ENCODE peak calls at places on chromosomes 6 and 20, in seven cellular contexts. U is Peyer's patch, D is stomach, P is spleen, F is heart left ventricle, Y is IMR-90, J is HCT116. G is an unnamed sample.

GRCh38 chr6:118709859-118710350 is 58.5 kb upstream of the CEP85L start:
- DNase-seq in U (no peak), D (peak; percentile 39), P (peak; percentile 86), F (no peak), Y (peak; percentile 86), J (no peak), G (no peak)

GRCh38 chr6:65633516-65633915 is 73.5 kb downstream of the EYS start:
- DNase-seq in U (no peak), D (no peak), P (no peak), F (no peak), Y (no peak), J (no peak), G (no peak)

GRCh38 chr6:18400831-18401446 is 13.8 kb downstream of the RNF144B start:
- DNase-seq in U (no peak), D (no peak), P (no peak), F (no peak), Y (peak; percentile 40), J (no peak), G (no peak)

GRCh38 chr6:25652007-25652515 is at the start of gene SCGN:
- DNase-seq in U (peak; percentile 64), D (peak; percentile 57), P (no peak), F (peak; percentile 62), Y (peak; percentile 36), J (no peak), G (peak; percentile 44)

GRCh38 chr6:169112483-169113320 is 140.9 kb downstream of the THBS2 start:
- DNase-seq in U (no peak), D (no peak), P (no peak), F (no peak), Y (no peak), J (no peak), G (no peak)

GRCh38 chr20:33490023-33490933 is at the start of gene CBFA2T2:
- DNase-seq in U (peak; percentile 83), D (no peak), P (no peak), F (peak; percentile 70), Y (peak; percentile 55), J (peak; percentile 28), G (peak; percentile 84)

GRCh38 chr6:33613794-33614166 is 7.3 kb upstream of the ITPR3 start:
- DNase-seq in U (no peak), D (peak; percentile 49), P (no peak), F (no peak), Y (peak; percentile 26), J (no peak), G (no peak)

GRCh38 chr6:154352898-154353585 is 3.6 kb downstream of the IPCEF1 start:
- DNase-seq in U (no peak), D (no peak), P (no peak), F (no peak), Y (no peak), J (no peak), G (no peak)

GRCh38 chr6:73513496-73513854 is 7.4 kb downstream of the EEF1A1 start:
- DNase-seq in U (no peak), D (no peak), P (no peak), F (no peak), Y (peak; percentile 51), J (no peak), G (no peak)

GRCh38 chr6:8652710-8653109 is 217.4 kb upstream of the SLC35B3 start:
- DNase-seq in U (no peak), D (no peak), P (no peak), F (no peak), Y (no peak), J (no peak), G (no peak)

GRCh38 chr6:30345852-30346251 is 896 bp downstream of the RPP21 start:
- DNase-seq in U (no peak), D (no peak), P (no peak), F (no peak), Y (no peak), J (no peak), G (no peak)

GRCh38 chr6:69289689-69290088 is 507.1 kb downstream of the LMBRD1 start:
- DNase-seq in U (no peak), D (no peak), P (no peak), F (no peak), Y (no peak), J (no peak), G (no peak)

GRCh38 chr6:117481278-117481925 is 1.1 kb upstream of the DCBLD1 start:
- DNase-seq in U (peak; percentile 59), D (peak; percentile 28), P (peak; percentile 75), F (no peak), Y (no peak), J (no peak), G (no peak)

GRCh38 chr6:117483645-117484016 is 1.2 kb downstream of the DCBLD1 start:
- DNase-seq in U (no peak), D (no peak), P (no peak), F (no peak), Y (peak; percentile 48), J (no peak), G (no peak)

GRCh38 chr6:117483004-117483644 is 650 bp downstream of the DCBLD1 start:
- DNase-seq in U (peak; percentile 85), D (peak; percentile 68), P (peak; percentile 89), F (peak; percentile 61), Y (peak; percentile 31), J (no peak), G (peak; percentile 23)

GRCh38 chr6:117481926-117482239 is 591 bp upstream of the DCBLD1 start:
- DNase-seq in U (no peak), D (no peak), P (no peak), F (no peak), Y (no peak), J (no peak), G (no peak)

DNA sequence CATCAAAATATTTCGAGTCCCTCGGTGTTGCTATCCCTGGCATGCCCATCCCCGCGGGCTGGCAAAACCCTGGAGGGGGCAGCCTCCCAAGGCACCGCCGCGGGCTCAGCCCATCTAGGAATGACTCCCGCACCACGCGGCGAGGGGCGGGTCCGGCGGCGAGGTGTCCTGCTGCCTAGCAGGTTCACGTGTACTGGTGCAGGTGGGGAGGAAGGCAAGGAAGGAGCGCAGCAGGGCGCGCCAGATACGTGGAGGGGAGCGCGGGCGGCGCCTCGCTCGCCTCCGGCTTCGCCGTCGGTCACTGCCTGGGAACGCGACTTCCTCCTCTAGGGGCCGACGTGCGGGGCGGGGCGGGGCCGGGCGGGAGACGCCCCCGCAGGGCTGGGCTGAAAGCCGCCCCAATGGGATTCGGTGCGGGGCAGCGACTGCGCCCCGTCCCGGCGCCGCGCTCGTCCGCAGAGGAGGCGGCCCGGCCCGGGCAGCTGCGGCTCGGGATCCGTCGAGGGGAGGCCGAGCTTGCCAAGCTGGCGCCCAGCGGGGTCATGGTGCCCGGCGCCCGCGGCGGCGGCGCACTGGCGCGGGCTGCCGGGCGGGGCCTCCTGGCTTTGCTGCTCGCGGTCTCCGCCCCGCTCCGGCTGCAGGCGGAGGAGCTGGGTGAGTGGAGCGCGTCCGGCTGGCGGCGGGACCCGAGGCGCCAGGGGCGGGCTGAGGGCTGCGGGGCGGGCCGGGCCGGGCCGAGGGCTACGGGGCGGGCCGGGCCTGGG is at the start of gene DCBLD1:
- DNase-seq in U (peak; percentile 92), D (peak; percentile 85), P (peak; percentile 94), F (peak; percentile 84), Y (peak; percentile 70), J (peak; percentile 78), G (peak; percentile 55)
- TF ChIP-seq POLR2A in U (peak; percentile 83), D (no peak), P (no peak), F (no peak), Y (peak; percentile 68), J (peak; percentile 59), G (no peak)

DNA sequence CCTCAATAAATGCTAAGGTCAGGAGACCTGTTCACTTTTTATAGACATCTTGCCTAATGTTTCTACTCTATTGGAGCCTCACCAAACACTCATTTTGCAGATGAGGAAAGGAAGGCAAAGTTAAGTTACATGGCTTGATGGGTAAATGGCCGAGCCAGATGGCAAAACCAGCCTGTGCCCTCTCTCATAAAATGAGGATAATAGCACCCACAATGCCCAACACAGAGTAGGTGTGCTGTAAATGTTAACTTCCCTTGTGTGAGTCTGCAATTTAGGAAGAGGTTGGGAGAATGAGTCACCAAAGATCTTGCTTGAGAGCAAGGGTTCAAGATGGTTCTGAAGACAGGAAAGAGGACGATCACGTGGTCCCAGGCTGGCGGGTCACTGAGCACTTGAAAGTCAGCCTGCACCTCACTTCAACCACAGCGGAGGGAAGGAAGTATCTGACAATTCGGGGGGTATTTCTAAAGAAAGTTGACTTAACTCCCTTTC is 3.3 kb downstream of the KCNK5 start:
- DNase-seq in U (no peak), D (no peak), P (peak; percentile 84), F (no peak), Y (no peak), J (no peak), G (no peak)
- H3K4me3 ChIP-seq in U (peak overlapping the region; percentile 78), D (peak overlapping the region; percentile 56), P (peak overlapping the region; percentile 62), F (no peak overlapping the region), Y (no peak overlapping the region), J (no peak overlapping the region), G (no peak overlapping the region)

GRCh38 chr6:152981989-152982767 is 663 bp downstream of the FBXO5 start:
- DNase-seq in U (peak; percentile 51), D (no peak), P (peak; percentile 90), F (peak; percentile 31), Y (no peak), J (no peak), G (peak; percentile 29)

GRCh38 chr6:152981219-152981618 is 1.6 kb downstream of the FBXO5 start:
- DNase-seq in U (no peak), D (no peak), P (no peak), F (no peak), Y (no peak), J (no peak), G (no peak)

GRCh38 chr6:152982768-152983636 is at the start of gene FBXO5:
- DNase-seq in U (peak; percentile 98), D (peak; percentile 97), P (peak; percentile 99), F (peak; percentile 98), Y (peak; percentile 97), J (peak; percentile 94), G (peak; percentile 97)

GRCh38 chr6:152984387-152984872 is 1.6 kb upstream of the FBXO5 start:
- DNase-seq in U (no peak), D (no peak), P (no peak), F (no peak), Y (no peak), J (no peak), G (no peak)

GRCh38 chr6:152983637-152984386 is 971 bp upstream of the FBXO5 start:
- DNase-seq in U (peak; percentile 64), D (peak; percentile 93), P (peak; percentile 98), F (peak; percentile 88), Y (peak; percentile 78), J (peak; percentile 61), G (peak; percentile 96)
- TF ChIP-seq POLR2A in U (peak; percentile 5), D (no peak), P (no peak), F (no peak), Y (peak; percentile 63), J (no peak), G (peak; percentile 3)

GRCh38 chr6:10411131-10411914 is 3.6 kb downstream of the TFAP2A start:
- DNase-seq in U (no peak), D (no peak), P (peak; percentile 76), F (no peak), Y (no peak), J (no peak), G (no peak)

GRCh38 chr6:10411915-10412164 is 3.0 kb downstream of the TFAP2A start:
- DNase-seq in U (peak; percentile 53), D (no peak), P (peak; percentile 77), F (no peak), Y (no peak), J (no peak), G (no peak)

GRCh38 chr6:10409160-10409765 is 5.6 kb downstream of the TFAP2A start:
- DNase-seq in U (no peak), D (no peak), P (no peak), F (no peak), Y (no peak), J (no peak), G (no peak)

GRCh38 chr6:10410214-10410873 is 4.5 kb downstream of the TFAP2A start:
- DNase-seq in U (no peak), D (no peak), P (no peak), F (no peak), Y (no peak), J (no peak), G (no peak)

GRCh38 chr6:10409766-10410209 is 5.1 kb downstream of the TFAP2A start:
- DNase-seq in U (no peak), D (no peak), P (no peak), F (no peak), Y (no peak), J (no peak), G (no peak)
- H3K4me3 ChIP-seq in U (no peak overlapping the region), D (no peak overlapping the region), P (no peak overlapping the region), F (no peak overlapping the region), Y (peak overlapping the region; percentile 28), J (no peak overlapping the region), G (no peak overlapping the region)